ENCODE peak calls at places on chromosomes 7 and 10, in seven cellular contexts. L is DMS 273 treated with DMSO at 0.1 percent for 48 hours, Y is A549, H is mucosa of descending colon, T is RPMI7951, B is thoracic aorta, X is T-helper 1 cell. F is an unnamed sample.

GRCh38 chr7:144784943-144785342 is 50.9 kb downstream of the TPK1 start:
- DNase-seq in L (no peak), Y (no peak), H (no peak), T (no peak), B (peak), X (no peak), F (no peak)

GRCh38 chr7:28858895-28859294 is 99.2 kb downstream of the TRIL start:
- DNase-seq in L (no peak), Y (no peak), H (no peak), T (no peak), B (no peak), X (no peak), F (no peak)

GRCh38 chr7:80725181-80725611 is 86.8 kb downstream of the CD36 start:
- DNase-seq in L (no peak), Y (no peak), H (no peak), T (no peak), B (no peak), X (no peak), F (no peak)

GRCh38 chr10:99926925-99927718 is 82.6 kb downstream of the DNMBP start:
- DNase-seq in L (no peak), Y (no peak), H (peak), T (peak), B (no peak), X (no peak), F (peak)

GRCh38 chr10:118980135-118980865 is 49.2 kb upstream of the NANOS1 start:
- DNase-seq in L (no peak), Y (no peak), H (no peak), T (no peak), B (no peak), X (no peak), F (no peak)

GRCh38 chr10:76192151-76192550 is 760.7 kb downstream of the LRMDA start:
- DNase-seq in L (no peak), Y (no peak), H (no peak), T (no peak), B (no peak), X (no peak), F (no peak)

GRCh38 chr10:85575441-85575840 is 791.2 kb downstream of the GRID1 start:
- DNase-seq in L (no peak), Y (no peak), H (no peak), T (no peak), B (no peak), X (no peak), F (no peak)

GRCh38 chr7:157016352-157017041 is 6.0 kb upstream of the MNX1 start:
- DNase-seq in L (no peak), Y (no peak), H (no peak), T (no peak), B (no peak), X (no peak), F (no peak)

GRCh38 chr10:96377816-96378294 is 19.1 kb upstream of the OPALIN start:
- DNase-seq in L (no peak), Y (no peak), H (no peak), T (no peak), B (no peak), X (no peak), F (peak)

GRCh38 chr7:11592699-11593098 is 239.3 kb downstream of the THSD7A start:
- DNase-seq in L (no peak), Y (no peak), H (no peak), T (no peak), B (no peak), X (no peak), F (peak)

GRCh38 chr7:70072220-70072619 is 473.9 kb downstream of the AUTS2 start:
- DNase-seq in L (peak), Y (no peak), H (no peak), T (peak), B (no peak), X (no peak), F (peak)

GRCh38 chr7:55024776-55025175 is 6.0 kb downstream of the EGFR start:
- DNase-seq in L (no peak), Y (no peak), H (no peak), T (peak), B (no peak), X (no peak), F (peak)

GRCh38 chr10:29119374-29119773 is 169.5 kb upstream of the LYZL1 start:
- DNase-seq in L (no peak), Y (no peak), H (no peak), T (no peak), B (no peak), X (no peak), F (peak)

GRCh38 chr7:2732959-2733584 is 45.1 kb downstream of the AMZ1 start:
- DNase-seq in L (no peak), Y (no peak), H (peak), T (peak), B (peak), X (no peak), F (no peak)

GRCh38 chr7:154986200-154986599 is 16.7 kb downstream of the PAXIP1 start:
- DNase-seq in L (no peak), Y (no peak), H (no peak), T (no peak), B (no peak), X (no peak), F (no peak)

GRCh38 chr10:83539528-83540308 is 599.6 kb upstream of the GHITM start:
- DNase-seq in L (peak), Y (no peak), H (peak), T (no peak), B (peak), X (no peak), F (peak)